ENCODE peak calls at places on chromosomes 3 and 15, in nine cellular contexts. H is nephron progenitor cell, N is heart left ventricle, W is fibroblast of pulmonary artery, P is foreskin fibroblast, S is HL-60, G is pancreas, F is GM13977, X is WTC11. C is an unnamed sample.

GRCh38 chr15:45790325-45790943 is 155.6 kb downstream of the SQOR start:
- DNase-seq in G (peak), F (peak), S (peak), N (no peak), P (peak), H (peak), W (peak), X (peak), C (peak)

GRCh38 chr3:25001041-25001591 is 426.9 kb upstream of the RARB start:
- DNase-seq in N (no peak), S (no peak), W (no peak), H (no peak), F (no peak), X (no peak), G (no peak), P (no peak), C (no peak)

GRCh38 chr3:144502398-144502797 is 530.8 kb downstream of the DIPK2A start:
- DNase-seq in W (no peak), N (no peak), H (no peak), P (no peak), S (no peak), X (no peak), F (no peak), G (no peak), C (no peak)

GRCh38 chr15:48858401-48858800 is 19.5 kb upstream of the EID1 start:
- DNase-seq in S (no peak), P (peak), W (peak), G (no peak), N (no peak), X (no peak), H (no peak), F (no peak), C (no peak)

GRCh38 chr3:183085634-183086390 is 13.5 kb downstream of the MCCC1 start:
- DNase-seq in F (no peak), P (peak), H (peak), S (peak), X (peak), W (peak), N (no peak), G (no peak), C (peak)

GRCh38 chr3:183688869-183689268 is 8.7 kb upstream of the YEATS2 start:
- DNase-seq in G (no peak), S (no peak), N (no peak), H (no peak), F (no peak), X (no peak), W (peak), P (peak), C (no peak)

GRCh38 chr3:58237238-58237939 is at the start of gene ABHD6:
- DNase-seq in F (peak), G (peak), P (peak), W (peak), H (peak), S (peak), N (peak), X (peak), C (peak)

GRCh38 chr15:62588930-62589655 is 424.0 kb upstream of the C2CD4B start:
- DNase-seq in P (peak), F (no peak), W (peak), X (no peak), H (no peak), N (no peak), S (no peak), G (no peak), C (no peak)

DNA sequence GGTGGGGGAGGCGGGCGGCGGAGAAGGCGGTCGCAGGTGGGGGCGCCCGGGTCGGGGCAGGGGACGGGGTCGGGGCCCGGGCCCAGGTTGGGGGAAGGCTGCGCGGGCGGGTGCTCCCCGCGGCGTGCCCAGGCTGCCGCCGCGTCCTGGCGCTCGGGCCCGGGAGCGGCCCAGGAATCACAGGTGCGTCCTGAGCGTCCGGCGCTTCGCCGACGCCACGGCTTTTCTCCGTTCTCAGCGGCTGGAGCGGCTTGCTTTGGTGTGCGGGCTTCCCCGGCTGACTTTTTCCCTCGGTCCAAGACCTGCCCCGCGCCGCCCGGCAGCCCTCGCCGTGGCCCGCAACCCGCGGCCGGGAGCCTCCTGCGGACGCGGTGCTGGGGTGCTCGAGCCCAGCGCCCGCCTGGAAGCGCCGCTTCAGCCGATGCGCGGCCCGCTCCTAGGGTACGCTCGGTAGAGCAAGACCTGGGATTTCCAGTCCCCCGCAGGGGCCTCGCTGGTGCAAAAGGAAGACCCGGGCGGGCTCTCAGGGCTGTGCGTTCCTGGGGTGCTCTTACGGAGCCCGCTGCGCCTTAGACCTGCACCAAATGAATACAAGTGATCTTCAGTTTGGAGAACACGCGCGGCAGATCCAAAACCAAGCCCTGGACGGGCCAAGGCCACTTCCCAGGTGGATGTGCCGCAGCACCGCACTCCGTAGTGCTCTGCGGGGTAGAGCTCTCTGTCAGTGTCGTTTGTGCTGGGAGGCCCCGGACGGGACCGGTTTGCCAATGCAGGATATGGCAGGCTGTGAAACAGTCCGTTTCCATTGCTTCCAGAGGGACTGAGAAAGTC is 639 bp downstream of the NIPA1 start:
- DNase-seq in N (no peak), X (peak), P (peak), F (peak), W (peak), S (no peak), H (peak), G (peak), C (peak)
- TF ChIP-seq CTCF in N (no peak), X (no peak), P (no peak), F (no peak), W (no peak), S (no peak), H (no peak), G (no peak), C (no peak)

DNA sequence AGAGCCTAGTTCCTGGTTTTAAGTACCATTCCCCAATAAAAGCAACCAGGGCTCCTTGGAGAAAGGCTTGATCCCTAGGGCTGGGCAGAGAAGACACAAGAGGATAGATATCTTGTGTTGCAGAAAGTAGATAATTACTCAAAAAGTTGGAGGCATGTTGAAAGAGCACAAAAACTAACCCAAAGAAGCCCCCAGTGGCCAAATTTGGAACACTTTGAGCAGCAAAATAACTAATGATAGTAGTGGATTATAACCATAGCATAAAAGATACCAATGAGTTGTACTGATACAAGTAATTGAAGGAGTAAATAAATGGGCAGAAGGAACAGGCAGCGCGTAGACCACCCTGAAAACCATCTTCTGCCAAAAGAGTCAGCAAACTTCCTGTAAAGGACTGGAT is 12.0 kb downstream of the EXOSC7 start:
- DNase-seq in S (peak), G (no peak), X (no peak), W (no peak), F (peak), P (peak), H (no peak), N (no peak), C (no peak)
- TF ChIP-seq CTCF in S (peak), G (no peak), X (no peak), W (peak), F (peak), P (peak), H (peak), N (peak), C (peak)

DNA sequence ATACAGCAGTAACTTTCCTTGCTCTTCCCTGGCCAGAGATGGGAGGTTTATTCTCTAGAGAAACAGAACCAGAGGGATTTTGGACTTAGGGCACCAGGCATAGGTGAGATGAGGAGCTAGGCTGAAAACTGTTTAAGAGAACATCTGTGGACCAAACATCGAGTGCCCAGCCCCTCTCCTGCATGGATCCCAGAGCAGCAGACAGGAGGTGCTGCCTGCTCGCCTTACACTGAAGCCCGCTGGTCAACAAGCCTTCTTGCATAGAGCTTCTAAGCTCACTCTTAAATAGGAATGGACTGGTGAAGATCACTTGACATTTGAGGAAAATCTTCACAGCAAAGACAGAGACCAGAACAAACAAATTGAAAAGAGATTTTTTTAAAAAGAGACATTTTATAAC is 41.2 kb downstream of the PARP15 start:
- DNase-seq in X (no peak), N (no peak), F (no peak), S (no peak), W (no peak), H (no peak), P (peak), G (no peak), C (no peak)
- TF ChIP-seq CTCF in X (no peak), N (no peak), F (no peak), S (no peak), W (no peak), H (no peak), P (no peak), G (no peak), C (no peak)

GRCh38 chr15:64685230-64685886 is 90.0 kb downstream of the RBPMS2 start:
- DNase-seq in P (no peak), S (no peak), N (no peak), G (no peak), X (no peak), H (no peak), W (peak), F (no peak), C (no peak)
- TF ChIP-seq CTCF in P (no peak), S (no peak), N (no peak), G (no peak), X (no peak), H (no peak), W (no peak), F (no peak), C (no peak)

GRCh38 chr3:27533718-27534578 is 49.8 kb upstream of the SLC4A7 start:
- DNase-seq in S (peak), N (no peak), X (peak), F (no peak), W (peak), H (no peak), P (peak), G (no peak), C (no peak)
- TF ChIP-seq CTCF in S (no peak), N (no peak), X (no peak), F (no peak), W (peak), H (no peak), P (peak), G (no peak), C (no peak)

DNA sequence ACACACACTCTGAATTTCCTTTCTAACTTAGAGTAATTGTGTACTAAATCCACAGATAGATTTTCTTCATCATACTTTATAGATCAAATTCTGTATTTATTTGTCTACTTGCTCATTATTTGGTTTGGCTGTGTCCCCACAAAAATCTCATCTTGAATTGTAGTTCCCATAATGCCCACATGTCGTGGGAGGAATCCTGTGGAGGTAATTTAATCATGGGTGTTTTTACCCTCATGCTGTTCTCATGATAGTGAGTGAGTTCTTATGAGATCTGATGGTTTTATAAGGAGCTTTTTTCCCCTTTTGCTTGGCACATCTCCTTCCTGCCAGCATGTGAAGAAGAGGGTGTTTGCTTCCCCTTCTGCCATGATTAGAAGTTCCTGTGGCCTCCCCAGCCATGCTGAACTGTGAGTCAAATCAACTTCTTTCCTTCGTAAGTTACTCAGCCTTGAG is 198.3 kb upstream of the TGFBR2 start:
- DNase-seq in G (no peak), N (no peak), X (no peak), S (no peak), H (no peak), F (no peak), W (peak), P (peak), C (no peak)
- TF ChIP-seq CTCF in G (no peak), N (no peak), X (no peak), S (no peak), H (no peak), F (no peak), W (no peak), P (no peak), C (no peak)

GRCh38 chr15:79195802-79196201 is 86.7 kb upstream of the ANKRD34C start:
- DNase-seq in X (peak), S (no peak), P (no peak), F (no peak), H (no peak), W (no peak), G (no peak), N (no peak), C (no peak)
- TF ChIP-seq CTCF in X (peak), S (peak), P (no peak), F (peak), H (no peak), W (peak), G (no peak), N (no peak), C (peak)

DNA sequence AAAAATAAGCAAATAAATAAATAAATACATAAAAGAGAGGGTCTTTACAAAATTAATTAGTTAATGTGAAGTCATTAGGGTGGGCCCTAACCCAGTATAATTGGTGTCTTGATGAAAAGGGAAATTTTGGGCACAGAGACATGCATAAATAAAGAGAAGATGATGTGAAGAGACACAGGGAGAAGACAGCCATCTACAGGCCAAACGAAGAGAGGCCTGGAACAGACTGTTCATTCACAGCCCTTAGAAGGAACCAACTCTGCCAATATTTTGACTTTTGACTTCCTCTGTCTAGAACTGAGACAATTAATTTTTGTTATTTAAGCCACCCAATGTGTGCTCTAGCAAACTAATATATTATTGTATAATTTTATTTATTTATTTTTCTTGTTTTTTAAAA is 29.6 kb upstream of the SELENOK start:
- DNase-seq in W (peak), G (no peak), S (peak), F (peak), X (no peak), N (no peak), H (no peak), P (peak), C (no peak)
- TF ChIP-seq CTCF in W (peak), G (no peak), S (peak), F (peak), X (no peak), N (peak), H (no peak), P (peak), C (no peak)